ENCODE peak calls at places on chromosome 4, in nine cellular contexts. One of them, this sample, is unnamed.

GRCh38 chr4:78363031-78363430 is 188.5 kb upstream of the ANXA3 start:
- DNase-seq in endothelial cell: no peak
- DNase-seq in foreskin fibroblast: no peak
- DNase-seq in AG09309: no peak
- DNase-seq in EH: no peak
- DNase-seq in activated T-cell treated with anti-CD3 and anti-CD28 coated beads, Interleukin-2, amount 50 U/mL, for 4 hours: no peak
- DNase-seq in AML-193: no peak
- DNase-seq in DMS79: no peak
- DNase-seq in coronary artery: no peak
- DNase-seq in this sample: no peak

GRCh38 chr4:168920438-168921081 is 89.5 kb downstream of the CBR4 start:
- DNase-seq in endothelial cell: no peak
- DNase-seq in foreskin fibroblast: no peak
- DNase-seq in AG09309: no peak
- DNase-seq in EH: no peak
- DNase-seq in activated T-cell treated with anti-CD3 and anti-CD28 coated beads, Interleukin-2, amount 50 U/mL, for 4 hours: no peak
- DNase-seq in AML-193: no peak
- DNase-seq in DMS79: no peak
- DNase-seq in coronary artery: no peak
- DNase-seq in this sample: no peak

GRCh38 chr4:833156-833555 is 7.2 kb upstream of the CPLX1 start:
- DNase-seq in endothelial cell: no peak
- DNase-seq in foreskin fibroblast: no peak
- DNase-seq in AG09309: no peak
- DNase-seq in EH: no peak
- DNase-seq in activated T-cell treated with anti-CD3 and anti-CD28 coated beads, Interleukin-2, amount 50 U/mL, for 4 hours: no peak
- DNase-seq in AML-193: no peak
- DNase-seq in DMS79: no peak
- DNase-seq in coronary artery: no peak
- DNase-seq in this sample: no peak

GRCh38 chr4:55125763-55126541 is 557 bp upstream of the KDR start:
- DNase-seq in endothelial cell: no peak
- DNase-seq in foreskin fibroblast: peak; percentile 51
- DNase-seq in AG09309: no peak
- DNase-seq in EH: peak; percentile 8
- DNase-seq in activated T-cell treated with anti-CD3 and anti-CD28 coated beads, Interleukin-2, amount 50 U/mL, for 4 hours: no peak
- DNase-seq in AML-193: no peak
- DNase-seq in DMS79: no peak
- DNase-seq in coronary artery: peak; percentile 78
- DNase-seq in this sample: no peak

GRCh38 chr4:92304073-92304472 is 307 bp downstream of the GRID2 start:
- DNase-seq in endothelial cell: peak; percentile 9
- DNase-seq in foreskin fibroblast: peak; percentile 17
- DNase-seq in AG09309: no peak
- DNase-seq in EH: no peak
- DNase-seq in activated T-cell treated with anti-CD3 and anti-CD28 coated beads, Interleukin-2, amount 50 U/mL, for 4 hours: no peak
- DNase-seq in AML-193: no peak
- DNase-seq in DMS79: no peak
- DNase-seq in coronary artery: no peak
- DNase-seq in this sample: no peak

GRCh38 chr4:143554728-143555597 is 41.5 kb downstream of the SMARCA5 start:
- DNase-seq in endothelial cell: no peak
- DNase-seq in foreskin fibroblast: no peak
- DNase-seq in AG09309: no peak
- DNase-seq in EH: no peak
- DNase-seq in activated T-cell treated with anti-CD3 and anti-CD28 coated beads, Interleukin-2, amount 50 U/mL, for 4 hours: no peak
- DNase-seq in AML-193: no peak
- DNase-seq in DMS79: no peak
- DNase-seq in coronary artery: no peak
- DNase-seq in this sample: no peak

GRCh38 chr4:165541773-165542459 is 163.1 kb downstream of the CPE start:
- DNase-seq in endothelial cell: no peak
- DNase-seq in foreskin fibroblast: no peak
- DNase-seq in AG09309: no peak
- DNase-seq in EH: no peak
- DNase-seq in activated T-cell treated with anti-CD3 and anti-CD28 coated beads, Interleukin-2, amount 50 U/mL, for 4 hours: no peak
- DNase-seq in AML-193: no peak
- DNase-seq in DMS79: no peak
- DNase-seq in coronary artery: no peak
- DNase-seq in this sample: no peak

GRCh38 chr4:6369511-6369910 is 99.9 kb downstream of the WFS1 start:
- DNase-seq in endothelial cell: no peak
- DNase-seq in foreskin fibroblast: no peak
- DNase-seq in AG09309: no peak
- DNase-seq in EH: no peak
- DNase-seq in activated T-cell treated with anti-CD3 and anti-CD28 coated beads, Interleukin-2, amount 50 U/mL, for 4 hours: no peak
- DNase-seq in AML-193: no peak
- DNase-seq in DMS79: no peak
- DNase-seq in coronary artery: no peak
- DNase-seq in this sample: no peak

GRCh38 chr4:151822331-151822730 is 61.5 kb upstream of the GATB start:
- DNase-seq in endothelial cell: no peak
- DNase-seq in foreskin fibroblast: no peak
- DNase-seq in AG09309: no peak
- DNase-seq in EH: peak; percentile 42
- DNase-seq in activated T-cell treated with anti-CD3 and anti-CD28 coated beads, Interleukin-2, amount 50 U/mL, for 4 hours: no peak
- DNase-seq in AML-193: no peak
- DNase-seq in DMS79: no peak
- DNase-seq in coronary artery: no peak
- DNase-seq in this sample: no peak

GRCh38 chr4:3860913-3861636 is 94.9 kb downstream of the ADRA2C start:
- DNase-seq in endothelial cell: no peak
- DNase-seq in foreskin fibroblast: no peak
- DNase-seq in AG09309: no peak
- DNase-seq in EH: no peak
- DNase-seq in activated T-cell treated with anti-CD3 and anti-CD28 coated beads, Interleukin-2, amount 50 U/mL, for 4 hours: no peak
- DNase-seq in AML-193: no peak
- DNase-seq in DMS79: no peak
- DNase-seq in coronary artery: no peak
- DNase-seq in this sample: no peak

GRCh38 chr4:185811509-185812364 is at the start of gene SORBS2:
- DNase-seq in endothelial cell: no peak
- DNase-seq in foreskin fibroblast: peak; percentile 6
- DNase-seq in AG09309: no peak
- DNase-seq in EH: peak; percentile 22
- DNase-seq in activated T-cell treated with anti-CD3 and anti-CD28 coated beads, Interleukin-2, amount 50 U/mL, for 4 hours: no peak
- DNase-seq in AML-193: no peak
- DNase-seq in DMS79: peak; percentile 69
- DNase-seq in coronary artery: no peak
- DNase-seq in this sample: peak; percentile 88